ENCODE peak calls at places on chromosomes 13 and 19, in eight cellular contexts. E is fibroblast of lung; B is GM12865; W is heart right ventricle; L is IMR-90; A is CD8-positive, alpha-beta T cell; I is thoracic aorta; J is breast epithelium. S is an unnamed sample.

GRCh38 chr13:97120976-97121375 is 101.2 kb upstream of the MBNL2 start:
- DNase-seq in L (no peak), W (no peak), I (no peak), J (no peak), B (no peak), A (no peak), E (no peak), S (no peak)

GRCh38 chr19:56076413-56076998 is 44.6 kb downstream of the ZNF787 start:
- DNase-seq in A (peak; percentile 34), B (peak; percentile 55), J (no peak), E (peak; percentile 29), W (peak; percentile 60), I (no peak), L (peak; percentile 50), S (peak; percentile 77)

GRCh38 chr13:105679832-105680231 is 855.6 kb downstream of the EFNB2 start:
- DNase-seq in W (no peak), E (no peak), J (no peak), I (no peak), B (no peak), A (no peak), L (no peak), S (no peak)

GRCh38 chr13:102930566-102930965 is 84.7 kb downstream of the ERCC5 start:
- DNase-seq in L (no peak), W (no peak), B (no peak), A (no peak), I (no peak), E (no peak), J (no peak), S (no peak)

GRCh38 chr13:18962168-18962734 is 219.4 kb downstream of the TUBA3C start:
- DNase-seq in A (no peak), W (no peak), I (no peak), J (no peak), L (no peak), B (no peak), E (no peak), S (no peak)

GRCh38 chr19:36392916-36393673 is 14.1 kb upstream of the ZFP14 start:
- DNase-seq in L (no peak), B (no peak), W (no peak), E (no peak), I (no peak), J (no peak), A (no peak), S (no peak)

GRCh38 chr19:5572556-5573286 is 5.0 kb upstream of the TINCR start:
- DNase-seq in L (no peak), B (no peak), W (no peak), J (no peak), A (no peak), I (no peak), E (no peak), S (no peak)

GRCh38 chr19:55563261-55563690 is 17.4 kb downstream of the ZNF579 start:
- DNase-seq in I (no peak), E (peak; percentile 24), L (no peak), W (peak; percentile 77), B (no peak), A (no peak), J (no peak), S (peak; percentile 13)

GRCh38 chr13:102195566-102196462 is 206.0 kb downstream of the FGF14 start:
- DNase-seq in J (no peak), E (peak; percentile 80), W (no peak), B (no peak), I (no peak), A (no peak), L (peak; percentile 47), S (peak; percentile 60)

GRCh38 chr13:26048745-26049144 is 3.1 kb downstream of the SHISA2 start:
- DNase-seq in E (no peak), W (no peak), B (no peak), A (no peak), I (no peak), J (no peak), L (no peak), S (peak; percentile 32)

GRCh38 chr19:24140099-24140498 is 53.1 kb downstream of the ZNF254 start:
- DNase-seq in L (peak; percentile 96), I (no peak), E (peak; percentile 94), W (no peak), B (no peak), J (no peak), A (no peak), S (peak; percentile 96)

GRCh38 chr19:1645299-1645698 is 7.1 kb downstream of the TCF3 start:
- DNase-seq in E (no peak), L (no peak), I (no peak), B (no peak), W (no peak), J (no peak), A (no peak), S (no peak)

GRCh38 chr13:80048802-80049201 is 292.1 kb downstream of the SPRY2 start:
- DNase-seq in I (peak; percentile 85), W (peak; percentile 93), L (peak; percentile 98), B (peak; percentile 86), A (peak; percentile 43), E (peak; percentile 98), J (no peak), S (peak; percentile 99)

GRCh38 chr13:94859812-94860210 is 147.5 kb upstream of the SOX21 start:
- DNase-seq in E (no peak), A (no peak), W (no peak), J (no peak), I (no peak), L (no peak), B (no peak), S (no peak)

GRCh38 chr19:48608798-48609263 is 2.3 kb downstream of the SPACA4 start:
- DNase-seq in E (peak; percentile 37), A (peak; percentile 57), L (no peak), J (no peak), I (no peak), W (no peak), B (peak; percentile 79), S (peak; percentile 52)

GRCh38 chr19:33865306-33865705 is 68.6 kb downstream of the KCTD15 start:
- DNase-seq in I (no peak), W (no peak), A (no peak), L (no peak), J (no peak), E (no peak), B (no peak), S (no peak)

GRCh38 chr19:29785955-29786589 is 25.7 kb upstream of the CCNE1 start:
- DNase-seq in I (no peak), A (no peak), L (no peak), J (no peak), B (peak; percentile 41), W (no peak), E (no peak), S (no peak)

GRCh38 chr13:95716231-95716630 is 39.3 kb downstream of the DNAJC3 start:
- DNase-seq in B (no peak), W (no peak), I (no peak), J (no peak), A (no peak), E (no peak), L (no peak), S (no peak)

GRCh38 chr19:50720921-50721291 is 1.3 kb upstream of the SHANK1 start:
- DNase-seq in E (no peak), I (no peak), L (peak; percentile 73), W (no peak), A (no peak), B (no peak), J (no peak), S (no peak)

GRCh38 chr13:70128098-70128497 is 19.8 kb upstream of the KLHL1 start:
- DNase-seq in W (no peak), E (no peak), B (no peak), A (no peak), L (no peak), J (no peak), I (no peak), S (no peak)

GRCh38 chr13:63481334-63481733 is 2065.7 kb upstream of the PCDH20 start:
- DNase-seq in W (no peak), A (no peak), B (no peak), J (no peak), E (peak; percentile 16), L (peak; percentile 36), I (no peak), S (peak; percentile 80)

GRCh38 chr13:51874651-51875050 is 12.9 kb downstream of the CCDC70 start:
- DNase-seq in E (no peak), B (no peak), W (no peak), J (no peak), I (no peak), L (no peak), A (no peak), S (no peak)

GRCh38 chr13:69155136-69155535 is 952.5 kb upstream of the ATXN8OS start:
- DNase-seq in L (no peak), E (no peak), I (no peak), B (no peak), W (no peak), A (no peak), J (no peak), S (no peak)

GRCh38 chr13:99058527-99059495 is 80.9 kb upstream of the DOCK9 start:
- DNase-seq in W (no peak), I (no peak), E (no peak), A (no peak), L (no peak), J (no peak), B (no peak), S (no peak)

GRCh38 chr19:1512671-1513491 is at the start of gene ADAMTSL5:
- DNase-seq in I (no peak), L (peak; percentile 28), J (no peak), E (peak; percentile 41), A (peak; percentile 41), W (peak; percentile 58), B (peak; percentile 69), S (peak; percentile 19)

GRCh38 chr13:29266261-29266660 is 329.2 kb downstream of the SLC7A1 start:
- DNase-seq in E (no peak), B (no peak), J (no peak), W (no peak), A (no peak), I (no peak), L (no peak), S (no peak)
- TF ChIP-seq CTCF in E (no peak), B (no peak), J (no peak), W (no peak), A (no peak), I (no peak), L (no peak), S (no peak)

GRCh38 chr13:110875243-110875642 is 39.6 kb downstream of the ANKRD10 start:
- DNase-seq in I (no peak), J (no peak), L (no peak), E (no peak), A (no peak), W (no peak), B (no peak), S (no peak)
- H3K4me3 ChIP-seq in I (peak overlapping the region; percentile 66), J (peak overlapping the region; percentile 66), L (no peak overlapping the region), E (peak overlapping the region; percentile 51), A (no peak overlapping the region), W (peak overlapping the region; percentile 51), B (peak overlapping the region; percentile 50), S (no peak overlapping the region)

DNA sequence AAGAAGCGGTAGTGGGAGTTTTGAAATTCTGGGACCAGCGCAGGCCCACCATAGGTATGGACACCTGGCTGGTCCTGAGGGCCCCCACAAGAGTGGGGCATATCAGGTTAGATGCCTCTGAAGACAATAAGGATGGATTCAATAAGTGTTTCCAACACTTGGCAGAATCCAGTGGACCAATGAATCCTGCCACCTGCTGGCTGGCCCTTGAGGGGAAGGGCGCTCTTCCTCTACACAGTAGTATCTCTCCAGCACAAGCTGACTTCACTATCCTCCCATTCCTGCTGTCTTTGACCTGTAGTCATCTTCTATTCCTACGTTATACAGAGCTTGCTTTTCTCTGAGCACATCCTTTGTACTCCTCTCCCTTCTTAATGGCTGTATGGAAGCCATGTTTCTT is 199.7 kb upstream of the TSHZ3 start:
- DNase-seq in W (no peak), A (no peak), B (no peak), J (no peak), I (no peak), E (peak; percentile 6), L (peak; percentile 44), S (peak; percentile 69)
- TF ChIP-seq CTCF in W (peak; percentile 63), A (no peak), B (no peak), J (peak; percentile 9), I (no peak), E (peak; percentile 76), L (peak; percentile 65), S (peak; percentile 87)

GRCh38 chr13:49112782-49113525 is 107.2 kb upstream of the MLNR start:
- DNase-seq in A (no peak), W (no peak), J (no peak), B (no peak), L (peak; percentile 4), I (no peak), E (peak; percentile 39), S (no peak)
- H3K4me3 ChIP-seq in A (no peak overlapping the region), W (no peak overlapping the region), J (no peak overlapping the region), B (no peak overlapping the region), L (no peak overlapping the region), I (no peak overlapping the region), E (no peak overlapping the region), S (peak overlapping the region; percentile 10)

S was measured in choroid plexus epithelial cell.